ENCODE peak calls at places on chromosomes 4 and X, in four cellular contexts. H is pancreas, J is lung, D is A549. I is an unnamed sample.

GRCh38 chr4:48290146-48290772 is 20.6 kb upstream of the TEC start:
- DNase-seq in D (peak; percentile 39), H (no peak), J (no peak), I (peak; percentile 35)

GRCh38 chr4:189771696-189772361 is 168.8 kb upstream of the FRG1 start:
- DNase-seq in J (no peak), H (no peak), D (no peak), I (no peak)

GRCh38 chrX:21847342-21847741 is 7.9 kb downstream of the MBTPS2 start:
- DNase-seq in H (no peak), D (no peak), J (no peak), I (no peak)

GRCh38 chr4:147689062-147689461 is 5.1 kb upstream of the PRMT9 start:
- DNase-seq in H (no peak), J (no peak), D (no peak), I (no peak)

GRCh38 chrX:122134291-122134690 is 1049.8 kb upstream of the GRIA3 start:
- DNase-seq in J (no peak), H (no peak), D (no peak), I (no peak)

GRCh38 chr4:169745291-169745690 is 12.5 kb downstream of the HPF1 start:
- DNase-seq in D (no peak), J (no peak), H (no peak), I (no peak)

GRCh38 chrX:126165721-126166401 is at the start of gene DCAF12L2:
- DNase-seq in J (no peak), D (peak; percentile 4), H (peak; percentile 54), I (no peak)

GRCh38 chr4:53015681-53016080 is 153.6 kb downstream of the RASL11B start:
- DNase-seq in D (peak; percentile 46), H (no peak), J (no peak), I (peak; percentile 29)

GRCh38 chr4:106530034-106530361 is 161.4 kb upstream of the GIMD1 start:
- DNase-seq in D (no peak), H (no peak), J (no peak), I (no peak)

GRCh38 chr4:149344436-149344835 is 471.2 kb downstream of the IQCM start:
- DNase-seq in H (no peak), D (no peak), J (no peak), I (no peak)

GRCh38 chrX:136710324-136710951 is 62.5 kb downstream of the CD40LG start:
- DNase-seq in D (no peak), J (no peak), H (no peak), I (no peak)

GRCh38 chrX:82125103-82125502 is 923.2 kb downstream of the SH3BGRL start:
- DNase-seq in D (no peak), H (no peak), J (no peak), I (no peak)

GRCh38 chrX:49912086-49912485 is 10.3 kb upstream of the CLCN5 start:
- DNase-seq in D (no peak), J (no peak), H (no peak), I (no peak)

GRCh38 chr4:66564901-66565648 is 894.8 kb upstream of the EPHA5 start:
- DNase-seq in D (peak; percentile 95), J (no peak), H (no peak), I (no peak)

GRCh38 chr4:26077840-26078239 is 163.8 kb downstream of the SMIM20 start:
- DNase-seq in H (no peak), J (no peak), D (no peak), I (no peak)

GRCh38 chr4:37528161-37528560 is 158.0 kb downstream of the RELL1 start:
- DNase-seq in D (peak; percentile 29), H (no peak), J (no peak), I (no peak)

GRCh38 chr4:162838671-162839070 is 328.0 kb downstream of the NAF1 start:
- DNase-seq in D (no peak), J (no peak), H (no peak), I (peak; percentile 43)

GRCh38 chr4:137768881-137769280 is 236.6 kb upstream of the PCDH18 start:
- DNase-seq in D (no peak), J (no peak), H (no peak), I (no peak)

GRCh38 chr4:8910100-8910821 is 38.6 kb upstream of the HMX1 start:
- DNase-seq in J (no peak), H (no peak), D (no peak), I (no peak)

GRCh38 chrX:47489507-47490275 is 6.7 kb upstream of the ZNF41 start:
- DNase-seq in J (no peak), D (no peak), H (no peak), I (no peak)

GRCh38 chr4:169215656-169216055 is 55.1 kb downstream of the SH3RF1 start:
- DNase-seq in H (no peak), D (no peak), J (no peak), I (no peak)

GRCh38 chrX:46444011-46444410 is 101.2 kb downstream of the ZNF674 start:
- DNase-seq in D (peak; percentile 34), J (no peak), H (no peak), I (no peak)

GRCh38 chrX:148020329-148020728 is 39.2 kb downstream of the FMR1NB start:
- DNase-seq in D (peak; percentile 1), J (no peak), H (no peak), I (no peak)

GRCh38 chr4:41725254-41725653 is 23.3 kb downstream of the PHOX2B start:
- DNase-seq in D (no peak), J (no peak), H (no peak), I (no peak)

GRCh38 chrX:41561045-41561444 is 113.9 kb downstream of the NYX start:
- DNase-seq in D (peak; percentile 49), J (no peak), H (no peak), I (no peak)

GRCh38 chrX:148914783-148915182 is 414.4 kb downstream of the AFF2 start:
- DNase-seq in D (no peak), H (no peak), J (no peak), I (no peak)

GRCh38 chr4:110211007-110211769 is 12.8 kb upstream of the ELOVL6 start:
- DNase-seq in J (no peak), H (no peak), D (peak; percentile 52), I (peak; percentile 30)

GRCh38 chr4:143186634-143187033 is 1.9 kb downstream of the USP38 start:
- DNase-seq in J (no peak), H (no peak), D (no peak), I (peak; percentile 19)

GRCh38 chrX:8179653-8180052 is 8.6 kb upstream of the VCX2 start:
- DNase-seq in J (no peak), D (no peak), H (no peak), I (no peak)

GRCh38 chr4:116275006-116275405 is 810.4 kb downstream of the TRAM1L1 start:
- DNase-seq in D (no peak), J (no peak), H (no peak), I (no peak)

GRCh38 chrX:81377329-81377728 is 175.4 kb downstream of the SH3BGRL start:
- DNase-seq in H (no peak), D (peak; percentile 26), J (no peak), I (no peak)

GRCh38 chr4:56654238-56654632 is 26.9 kb downstream of the HOPX start:
- DNase-seq in H (no peak), J (no peak), D (no peak), I (peak; percentile 27)

GRCh38 chrX:698246-698645 is 67.7 kb downstream of the SHOX start:
- DNase-seq in D (no peak), J (no peak), H (no peak), I (no peak)

GRCh38 chr4:37748546-37748945 is 62.4 kb upstream of the RELL1 start:
- DNase-seq in D (no peak), H (no peak), J (no peak), I (no peak)

GRCh38 chr4:140252144-140252741 is 98.3 kb upstream of the MAML3 start:
- DNase-seq in J (no peak), D (peak; percentile 47), H (no peak), I (peak; percentile 54)

GRCh38 chr4:24780936-24781538 is 14.3 kb upstream of the SOD3 start:
- DNase-seq in J (no peak), H (no peak), D (no peak), I (no peak)

GRCh38 chr4:176469546-176469945 is 149.8 kb downstream of the SPCS3 start:
- DNase-seq in H (no peak), J (no peak), D (no peak), I (no peak)

GRCh38 chrX:154049209-154050112 is 29.8 kb upstream of the IRAK1 start:
- DNase-seq in H (no peak), J (no peak), D (no peak), I (no peak)
- H3K27ac ChIP-seq in H (no peak overlapping the region), J (no peak overlapping the region), D (no peak overlapping the region), I (no peak overlapping the region)

GRCh38 chr4:112153222-112153791 is 8.1 kb downstream of the FAM241A start:
- DNase-seq in H (no peak), D (no peak), J (no peak), I (no peak)
- H3K4me1 ChIP-seq in H (no peaks in the 10 kb centered on the region), D (no peaks in the 10 kb centered on the region), J (peaks cover 13% of the 10 kb centered on the region), I (no peaks in the 10 kb centered on the region)

GRCh38 chrX:30488092-30488491 is 89.5 kb downstream of the TASL start:
- DNase-seq in J (no peak), H (no peak), D (peak; percentile 26), I (no peak)
- TF ChIP-seq CTCF in J (no peak), H (no peak), D (peak; percentile 20), I (no peak)

DNA sequence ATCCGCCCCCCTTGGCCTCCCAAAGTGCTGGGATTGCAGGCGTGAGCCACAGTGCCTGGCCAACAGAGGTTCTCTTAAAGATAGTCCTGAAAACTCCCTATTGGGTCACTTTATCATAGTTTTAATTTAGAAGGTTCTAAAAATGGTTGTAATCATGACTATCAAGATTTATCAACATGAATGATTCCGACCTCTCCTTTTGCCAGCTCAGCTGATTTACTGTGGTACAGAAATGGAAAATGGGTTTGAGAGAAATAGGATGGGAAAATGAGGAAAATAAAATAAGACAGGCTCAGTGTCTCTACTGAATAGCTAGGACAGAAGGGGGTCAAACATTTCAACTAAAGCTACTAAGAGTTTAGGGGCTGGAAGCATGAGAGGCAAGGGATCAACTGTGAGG is 28.2 kb upstream of the UGDH start:
- DNase-seq in H (no peak), D (no peak), J (no peak), I (no peak)
- H3K27ac ChIP-seq in H (no peak overlapping the region), D (no peak overlapping the region), J (no peak overlapping the region), I (no peak overlapping the region)

GRCh38 chr4:40309250-40309774 is 25.8 kb upstream of the CHRNA9 start:
- DNase-seq in D (peak; percentile 87), H (peak; percentile 97), J (peak; percentile 88), I (peak; percentile 94)

GRCh38 chr4:40310225-40310624 is 24.9 kb upstream of the CHRNA9 start:
- DNase-seq in H (no peak), J (no peak), D (no peak), I (no peak)

GRCh38 chr4:40308528-40309122 is 26.5 kb upstream of the CHRNA9 start:
- DNase-seq in H (no peak), J (no peak), D (no peak), I (no peak)

GRCh38 chr4:40314951-40315350 is 20.2 kb upstream of the CHRNA9 start:
- DNase-seq in H (no peak), J (no peak), D (peak; percentile 49), I (no peak)

GRCh38 chr4:40311811-40312346 is 23.3 kb upstream of the CHRNA9 start:
- DNase-seq in J (no peak), D (peak; percentile 58), H (no peak), I (no peak)
- H3K4me1 ChIP-seq in J (peaks cover 2% of the 10 kb centered on the region), D (peaks cover 41% of the 10 kb centered on the region), H (no peaks in the 10 kb centered on the region), I (peaks cover 4% of the 10 kb centered on the region)